ENCODE peak calls at places on chromosomes 1 and 21, in four cellular contexts. One of them, this sample, is unnamed.

GRCh38 chr1:34132161-34132420 is 32.9 kb downstream of the CSMD2 start:
- DNase-seq in HCT116: no peak
- DNase-seq in IMR-90: no peak
- DNase-seq in hepatocyte: no peak
- DNase-seq in this sample: no peak

GRCh38 chr1:90833497-90834087 is 116.5 kb upstream of the BARHL2 start:
- DNase-seq in HCT116: no peak
- DNase-seq in IMR-90: no peak
- DNase-seq in hepatocyte: no peak
- DNase-seq in this sample: no peak

GRCh38 chr21:45973475-45974072 is 8.0 kb upstream of the COL6A1 start:
- DNase-seq in hepatocyte: peak; percentile 91
- DNase-seq in IMR-90: peak; percentile 87
- DNase-seq in HCT116: peak; percentile 35
- DNase-seq in this sample: no peak

GRCh38 chr21:31711326-31711725 is 20.6 kb downstream of the SCAF4 start:
- DNase-seq in HCT116: no peak
- DNase-seq in IMR-90: no peak
- DNase-seq in hepatocyte: no peak
- DNase-seq in this sample: no peak

GRCh38 chr1:171424494-171424893 is 60.8 kb upstream of the PRRC2C start:
- DNase-seq in IMR-90: no peak
- DNase-seq in HCT116: no peak
- DNase-seq in hepatocyte: no peak
- DNase-seq in this sample: no peak

GRCh38 chr1:213303286-213303685 is 252.2 kb downstream of the RPS6KC1 start:
- DNase-seq in hepatocyte: peak; percentile 33
- DNase-seq in HCT116: no peak
- DNase-seq in IMR-90: peak; percentile 13
- DNase-seq in this sample: no peak

GRCh38 chr1:201539561-201540404 is 856 bp downstream of the NAV1 start:
- DNase-seq in HCT116: no peak
- DNase-seq in hepatocyte: peak; percentile 71
- DNase-seq in IMR-90: peak; percentile 84
- DNase-seq in this sample: no peak

GRCh38 chr1:12276225-12276624 is 46.4 kb downstream of the VPS13D start:
- DNase-seq in hepatocyte: peak; percentile 42
- DNase-seq in HCT116: no peak
- DNase-seq in IMR-90: peak; percentile 51
- DNase-seq in this sample: no peak

GRCh38 chr1:30753660-30754123 is 3.9 kb downstream of the LAPTM5 start:
- DNase-seq in hepatocyte: no peak
- DNase-seq in HCT116: no peak
- DNase-seq in IMR-90: no peak
- DNase-seq in this sample: peak; percentile 87

GRCh38 chr1:230176871-230177411 is 109.9 kb downstream of the GALNT2 start:
- DNase-seq in HCT116: no peak
- DNase-seq in IMR-90: peak; percentile 41
- DNase-seq in hepatocyte: no peak
- DNase-seq in this sample: no peak

GRCh38 chr1:30191154-30191702 is 532.2 kb downstream of the MATN1 start:
- DNase-seq in HCT116: peak; percentile 37
- DNase-seq in IMR-90: peak; percentile 20
- DNase-seq in hepatocyte: peak; percentile 68
- DNase-seq in this sample: peak; percentile 5

GRCh38 chr1:174401075-174401474 is 46.7 kb upstream of the GPR52 start:
- DNase-seq in hepatocyte: no peak
- DNase-seq in IMR-90: no peak
- DNase-seq in HCT116: no peak
- DNase-seq in this sample: no peak

GRCh38 chr1:37828410-37829074 is 20.5 kb upstream of the YRDC start:
- DNase-seq in hepatocyte: no peak
- DNase-seq in IMR-90: no peak
- DNase-seq in HCT116: no peak
- DNase-seq in this sample: no peak

GRCh38 chr1:52348704-52349301 is 17.2 kb downstream of the CC2D1B start:
- DNase-seq in hepatocyte: peak; percentile 62
- DNase-seq in IMR-90: peak; percentile 44
- DNase-seq in HCT116: no peak
- DNase-seq in this sample: no peak

GRCh38 chr1:45122724-45123123 is 83.7 kb downstream of the ZSWIM5 start:
- DNase-seq in hepatocyte: no peak
- DNase-seq in HCT116: no peak
- DNase-seq in IMR-90: no peak
- DNase-seq in this sample: no peak

GRCh38 chr1:30764396-30764795 is 6.8 kb upstream of the LAPTM5 start:
- DNase-seq in HCT116: no peak
- DNase-seq in IMR-90: no peak
- DNase-seq in hepatocyte: no peak
- DNase-seq in this sample: no peak

GRCh38 chr21:38986460-38987395 is 181.0 kb downstream of the ETS2 start:
- DNase-seq in IMR-90: no peak
- DNase-seq in hepatocyte: no peak
- DNase-seq in HCT116: no peak
- DNase-seq in this sample: no peak

DNA sequence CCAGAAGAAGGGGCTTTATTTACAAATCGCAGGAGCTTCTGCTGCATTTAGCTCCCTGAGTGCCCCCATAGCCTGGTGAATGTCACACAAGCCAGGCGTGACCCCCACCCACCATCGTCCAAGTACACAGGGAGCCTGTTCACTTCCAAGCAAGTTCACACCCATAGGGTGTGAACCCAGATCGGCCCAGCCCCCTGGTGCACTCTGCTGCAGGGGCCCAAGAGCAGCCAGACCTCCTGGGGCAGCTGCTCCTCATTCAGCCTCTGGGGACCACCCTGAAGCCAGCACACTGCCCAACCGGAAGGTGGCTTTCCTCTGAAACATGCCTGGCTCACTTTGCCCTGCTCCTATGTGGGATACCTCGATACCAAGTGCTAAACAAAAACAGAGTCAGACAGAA is 95.8 kb downstream of the PDE9A start:
- DNase-seq in IMR-90: no peak
- DNase-seq in HCT116: no peak
- DNase-seq in hepatocyte: no peak
- DNase-seq in this sample: no peak
- TF ChIP-seq CTCF in IMR-90: no peak
- TF ChIP-seq CTCF in HCT116: no peak
- TF ChIP-seq CTCF in hepatocyte: no peak
- TF ChIP-seq CTCF in this sample: no peak

GRCh38 chr1:244387415-244387814 is 64.3 kb downstream of the ADSS2 start:
- DNase-seq in HCT116: no peak
- DNase-seq in hepatocyte: no peak
- DNase-seq in IMR-90: no peak
- DNase-seq in this sample: no peak

GRCh38 chr1:244383278-244383884 is 68.3 kb downstream of the ADSS2 start:
- DNase-seq in hepatocyte: no peak
- DNase-seq in HCT116: no peak
- DNase-seq in IMR-90: no peak
- DNase-seq in this sample: no peak

GRCh38 chr1:244386595-244386994 is 65.1 kb downstream of the ADSS2 start:
- DNase-seq in HCT116: no peak
- DNase-seq in IMR-90: peak; percentile 37
- DNase-seq in hepatocyte: no peak
- DNase-seq in this sample: no peak

GRCh38 chr1:244384066-244384465 is 67.6 kb downstream of the ADSS2 start:
- DNase-seq in hepatocyte: no peak
- DNase-seq in HCT116: no peak
- DNase-seq in IMR-90: no peak
- DNase-seq in this sample: no peak

DNA sequence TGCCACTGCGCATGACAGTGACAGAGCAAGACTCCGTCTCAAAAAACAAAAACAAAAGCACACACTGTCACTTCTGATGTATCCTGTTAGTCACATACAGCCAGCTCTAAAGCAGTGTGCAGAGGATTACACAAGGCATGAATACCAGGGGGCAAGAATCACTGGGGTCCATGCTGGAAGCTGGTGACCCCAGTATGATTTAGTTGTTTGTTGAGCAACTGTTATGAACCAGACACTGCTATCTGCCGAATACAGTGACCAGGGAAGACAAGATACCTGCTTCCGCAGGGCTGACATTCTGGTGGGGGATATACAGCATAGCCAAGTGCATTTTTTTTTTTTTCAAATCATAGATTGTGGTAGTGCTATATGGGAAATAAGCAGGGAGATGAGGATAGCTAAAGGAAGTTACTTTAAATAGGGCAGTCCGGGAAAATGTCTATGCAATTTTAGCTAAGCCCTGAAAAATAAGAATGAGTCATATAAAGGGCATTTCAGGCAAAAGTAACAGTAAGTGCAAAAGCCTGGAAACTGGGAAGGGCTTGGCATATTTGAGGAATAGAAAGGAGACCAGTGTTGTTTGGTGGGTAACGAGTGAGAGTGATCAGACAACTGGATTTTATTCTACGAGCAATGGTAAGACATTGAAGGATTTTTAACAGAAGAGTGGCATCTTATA is 69.7 kb downstream of the ADSS2 start:
- DNase-seq in IMR-90: peak; percentile 76
- DNase-seq in HCT116: no peak
- DNase-seq in hepatocyte: no peak
- DNase-seq in this sample: no peak
- H2AFZ ChIP-seq in IMR-90: peak overlapping the region; percentile 64
- H2AFZ ChIP-seq in HCT116: no peak overlapping the region
- H2AFZ ChIP-seq in hepatocyte: no peak overlapping the region
- H2AFZ ChIP-seq in this sample: no peak overlapping the region

GRCh38 chr1:235631816-235632215 is 17.8 kb downstream of the GNG4 start:
- DNase-seq in hepatocyte: no peak
- DNase-seq in IMR-90: no peak
- DNase-seq in HCT116: no peak
- DNase-seq in this sample: no peak
- TF ChIP-seq CTCF in hepatocyte: no peak
- TF ChIP-seq CTCF in IMR-90: no peak
- TF ChIP-seq CTCF in HCT116: no peak
- TF ChIP-seq CTCF in this sample: no peak

GRCh38 chr1:77824694-77825355 is 45.4 kb downstream of the MIGA1 start:
- DNase-seq in HCT116: no peak
- DNase-seq in IMR-90: no peak
- DNase-seq in hepatocyte: no peak
- DNase-seq in this sample: peak; percentile 60
- H2AFZ ChIP-seq in HCT116: no peak overlapping the region
- H2AFZ ChIP-seq in IMR-90: no peak overlapping the region
- H2AFZ ChIP-seq in hepatocyte: no peak overlapping the region
- H2AFZ ChIP-seq in this sample: no peak overlapping the region

DNA sequence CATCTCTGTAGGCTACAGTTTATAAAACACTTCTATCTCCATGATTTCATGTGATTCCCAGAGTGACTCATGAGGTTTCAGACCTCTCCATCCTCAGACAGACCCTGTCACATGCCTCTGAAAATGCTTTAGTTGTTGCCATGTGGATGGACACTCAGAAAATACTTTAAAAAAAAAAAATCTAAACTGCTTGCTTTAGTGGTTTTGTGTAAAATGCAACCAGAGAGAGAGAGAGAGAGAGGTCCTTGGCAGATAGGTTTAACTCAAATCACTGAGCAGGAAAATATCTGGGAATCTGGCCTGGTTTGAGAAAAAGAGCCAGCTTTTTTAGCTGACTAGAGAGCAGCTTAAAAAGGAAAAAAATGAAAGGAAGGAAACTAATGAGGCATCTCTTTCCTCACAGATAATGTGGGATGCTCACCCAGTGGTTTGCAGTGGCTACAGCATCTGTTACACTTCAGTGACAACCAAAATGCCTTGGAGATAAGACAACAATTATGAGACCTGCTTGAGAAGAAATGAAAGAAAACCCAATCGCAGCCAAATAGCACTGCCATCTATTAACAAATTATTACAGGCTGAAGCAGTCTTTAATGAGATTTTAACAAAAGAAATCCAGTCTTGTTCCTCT is 54.6 kb upstream of the SYT14 start:
- DNase-seq in IMR-90: peak; percentile 89
- DNase-seq in HCT116: no peak
- DNase-seq in hepatocyte: no peak
- DNase-seq in this sample: no peak
- TF ChIP-seq CTCF in IMR-90: no peak
- TF ChIP-seq CTCF in HCT116: no peak
- TF ChIP-seq CTCF in hepatocyte: no peak
- TF ChIP-seq CTCF in this sample: no peak

GRCh38 chr21:33067045-33067444 is 2.9 kb upstream of the OLIG1 start:
- DNase-seq in IMR-90: no peak
- DNase-seq in hepatocyte: no peak
- DNase-seq in HCT116: no peak
- DNase-seq in this sample: no peak
- H2AFZ ChIP-seq in IMR-90: no peak overlapping the region
- H2AFZ ChIP-seq in hepatocyte: no peak overlapping the region
- H2AFZ ChIP-seq in HCT116: no peak overlapping the region
- H2AFZ ChIP-seq in this sample: no peak overlapping the region

GRCh38 chr1:18580087-18580486 is 50.6 kb upstream of the PAX7 start:
- DNase-seq in HCT116: no peak
- DNase-seq in IMR-90: no peak
- DNase-seq in hepatocyte: no peak
- DNase-seq in this sample: no peak

GRCh38 chr1:18583326-18583941 is 47.2 kb upstream of the PAX7 start:
- DNase-seq in hepatocyte: no peak
- DNase-seq in IMR-90: no peak
- DNase-seq in HCT116: no peak
- DNase-seq in this sample: no peak

GRCh38 chr1:18580676-18581419 is 49.8 kb upstream of the PAX7 start:
- DNase-seq in hepatocyte: no peak
- DNase-seq in IMR-90: no peak
- DNase-seq in HCT116: no peak
- DNase-seq in this sample: no peak

GRCh38 chr1:18582890-18583289 is 47.8 kb upstream of the PAX7 start:
- DNase-seq in HCT116: no peak
- DNase-seq in hepatocyte: no peak
- DNase-seq in IMR-90: no peak
- DNase-seq in this sample: no peak

GRCh38 chr1:18581420-18581880 is 49.2 kb upstream of the PAX7 start:
- DNase-seq in IMR-90: no peak
- DNase-seq in hepatocyte: peak; percentile 68
- DNase-seq in HCT116: no peak
- DNase-seq in this sample: peak; percentile 56
- TF ChIP-seq CTCF in IMR-90: peak; percentile 54
- TF ChIP-seq CTCF in hepatocyte: peak; percentile 80
- TF ChIP-seq CTCF in HCT116: peak; percentile 82
- TF ChIP-seq CTCF in this sample: peak; percentile 82

DNA sequence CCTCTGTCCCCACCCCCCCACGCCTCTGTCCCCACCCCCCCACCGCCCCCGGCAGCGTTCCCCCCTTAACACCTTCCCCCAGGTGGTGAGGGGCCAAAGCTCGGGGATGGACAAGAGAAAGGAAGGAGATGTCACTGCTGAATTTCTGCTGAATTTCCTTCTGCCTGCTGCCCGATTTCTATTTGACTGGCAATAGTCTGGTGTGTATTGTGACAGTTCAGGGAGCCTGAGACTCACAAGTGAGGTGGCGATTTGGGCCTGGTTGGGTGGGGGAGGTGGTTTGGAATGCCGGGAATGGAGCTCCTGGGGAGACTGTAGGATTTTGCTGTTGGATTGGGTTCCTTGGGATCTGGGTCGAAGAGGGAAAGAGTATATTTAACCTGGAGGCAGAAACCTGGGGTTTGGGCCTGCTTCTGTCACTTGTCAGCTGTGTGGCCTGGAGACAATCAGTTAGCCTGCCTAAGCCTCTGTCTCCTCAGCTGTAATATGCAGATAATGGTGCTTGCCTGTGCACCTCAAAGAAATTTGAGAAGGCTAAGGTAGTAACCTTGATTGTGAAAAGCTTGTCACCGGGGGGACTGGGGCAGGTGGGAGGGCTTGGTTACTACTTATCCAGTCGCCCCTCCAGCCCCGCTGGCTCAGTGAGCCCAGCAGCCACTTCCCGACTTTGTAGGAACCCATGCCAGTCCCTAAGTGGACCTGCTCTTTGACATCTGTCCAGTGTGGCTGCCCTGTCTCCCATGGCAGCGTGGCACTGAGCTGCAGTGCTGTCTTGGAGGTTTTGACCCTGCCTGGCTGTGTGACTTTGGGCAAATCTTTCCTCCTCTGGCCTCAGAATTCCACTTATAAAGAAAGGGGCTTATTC is 7.7 kb upstream of the LMNA start:
- DNase-seq in HCT116: no peak
- DNase-seq in hepatocyte: no peak
- DNase-seq in IMR-90: peak; percentile 40
- DNase-seq in this sample: no peak
- H2AFZ ChIP-seq in HCT116: no peak overlapping the region
- H2AFZ ChIP-seq in hepatocyte: no peak overlapping the region
- H2AFZ ChIP-seq in IMR-90: peak overlapping the region; percentile 43
- H2AFZ ChIP-seq in this sample: no peak overlapping the region

This sample was measured in OCI-LY7.